ENCODE peak calls at places on chromosomes 5 and 9, in nine cellular contexts. V, J, F, Q, P, G, C, N and S are unnamed samples.

GRCh38 chr5:54701179-54701578 is 183.6 kb downstream of the SNX18 start:
- DNase-seq in G (no peak), J (peak; percentile 92), Q (no peak), N (peak; percentile 24), C (peak; percentile 94), V (peak; percentile 58), F (peak; percentile 26), P (no peak), S (no peak)

GRCh38 chr5:132099073-132099748 is 25.6 kb downstream of the CSF2 start:
- DNase-seq in P (no peak), G (no peak), J (peak; percentile 53), V (no peak), Q (no peak), N (no peak), F (no peak), C (no peak), S (no peak)

GRCh38 chr5:3394877-3395599 is 200.6 kb upstream of the IRX1 start:
- DNase-seq in P (peak; percentile 70), F (no peak), Q (no peak), V (no peak), G (peak; percentile 62), C (no peak), J (no peak), N (no peak), S (no peak)

GRCh38 chr9:81801190-81801589 is 111.8 kb upstream of the TLE1 start:
- DNase-seq in F (no peak), Q (no peak), V (no peak), J (peak; percentile 61), N (no peak), P (no peak), C (peak; percentile 4), G (no peak), S (no peak)

GRCh38 chr9:107260437-107261081 is 22.5 kb upstream of the RAD23B start:
- DNase-seq in N (peak; percentile 25), Q (no peak), C (no peak), F (no peak), G (peak; percentile 9), J (no peak), V (no peak), P (peak; percentile 71), S (peak; percentile 86)

GRCh38 chr9:85178486-85178885 is 509.0 kb downstream of the NTRK2 start:
- DNase-seq in Q (no peak), N (peak; percentile 46), G (peak; percentile 44), F (no peak), V (no peak), C (no peak), P (peak; percentile 30), J (no peak), S (no peak)

GRCh38 chr5:127068771-127069330 is 4.5 kb downstream of the C5orf63 start:
- DNase-seq in C (peak; percentile 51), G (no peak), Q (no peak), J (peak; percentile 32), F (no peak), N (no peak), P (no peak), V (no peak), S (no peak)

GRCh38 chr5:89735108-89735507 is 674.4 kb downstream of the CETN3 start:
- DNase-seq in N (no peak), P (no peak), Q (no peak), C (no peak), G (no peak), J (peak; percentile 51), F (no peak), V (no peak), S (no peak)

GRCh38 chr5:179232091-179232490 is 113.2 kb downstream of the ADAMTS2 start:
- DNase-seq in V (no peak), G (no peak), Q (no peak), F (no peak), N (no peak), J (no peak), C (no peak), P (no peak), S (no peak)

GRCh38 chr9:137064027-137064879 is 6.1 kb downstream of the SAPCD2 start:
- DNase-seq in F (no peak), C (peak; percentile 46), V (peak; percentile 71), Q (peak; percentile 89), P (peak; percentile 72), J (peak; percentile 58), G (peak; percentile 34), N (peak; percentile 82), S (peak; percentile 52)

GRCh38 chr5:131386779-131387178 is 122.9 kb downstream of the CDC42SE2 start:
- DNase-seq in P (no peak), Q (no peak), C (peak; percentile 35), V (peak; percentile 10), G (no peak), J (no peak), F (no peak), N (peak; percentile 28), S (no peak)

GRCh38 chr5:31213676-31214638 is 20.5 kb downstream of the CDH6 start:
- DNase-seq in N (peak; percentile 19), Q (no peak), G (no peak), C (no peak), J (no peak), P (no peak), F (no peak), V (peak; percentile 56), S (no peak)

GRCh38 chr9:16899611-16900010 is 29.1 kb upstream of the BNC2 start:
- DNase-seq in N (no peak), Q (no peak), G (no peak), F (no peak), J (no peak), C (no peak), P (no peak), V (no peak), S (no peak)

GRCh38 chr9:113892861-113893491 is 16.9 kb downstream of the ZNF618 start:
- DNase-seq in C (no peak), G (no peak), P (no peak), N (no peak), V (no peak), F (no peak), Q (no peak), J (no peak), S (no peak)

GRCh38 chr5:171306785-171307591 is 2.1 kb upstream of the TLX3 start:
- DNase-seq in F (no peak), P (peak; percentile 38), C (no peak), V (no peak), G (no peak), N (peak; percentile 80), Q (peak; percentile 64), J (no peak), S (no peak)

GRCh38 chr5:172730222-172730621 is 40.8 kb downstream of the DUSP1 start:
- DNase-seq in G (no peak), P (no peak), N (no peak), V (no peak), Q (no peak), F (no peak), J (no peak), C (no peak), S (no peak)

GRCh38 chr9:29439961-29440360 is 1866.7 kb upstream of the C9orf72 start:
- DNase-seq in N (no peak), G (no peak), C (peak; percentile 93), F (peak; percentile 24), P (no peak), V (peak; percentile 16), Q (no peak), J (no peak), S (no peak)

GRCh38 chr5:10726913-10727517 is 34.0 kb downstream of the DAP start:
- DNase-seq in G (no peak), C (no peak), P (no peak), N (no peak), J (no peak), V (no peak), Q (no peak), F (no peak), S (no peak)

GRCh38 chr9:94911986-94912635 is 185.6 kb downstream of the AOPEP start:
- DNase-seq in C (no peak), P (no peak), Q (no peak), G (no peak), N (no peak), V (no peak), J (no peak), F (no peak), S (no peak)

GRCh38 chr9:94915476-94916450 is 189.3 kb downstream of the AOPEP start:
- DNase-seq in F (no peak), V (no peak), J (no peak), G (no peak), P (no peak), N (no peak), C (no peak), Q (no peak), S (no peak)

GRCh38 chr9:94912700-94913249 is 186.3 kb downstream of the AOPEP start:
- DNase-seq in C (peak; percentile 94), G (no peak), N (peak; percentile 59), J (peak; percentile 89), P (peak; percentile 27), Q (no peak), V (no peak), F (peak; percentile 78), S (no peak)

GRCh38 chr9:94911211-94911610 is 184.7 kb downstream of the AOPEP start:
- DNase-seq in J (no peak), N (no peak), F (no peak), V (no peak), Q (no peak), P (no peak), G (no peak), C (no peak), S (no peak)

DNA sequence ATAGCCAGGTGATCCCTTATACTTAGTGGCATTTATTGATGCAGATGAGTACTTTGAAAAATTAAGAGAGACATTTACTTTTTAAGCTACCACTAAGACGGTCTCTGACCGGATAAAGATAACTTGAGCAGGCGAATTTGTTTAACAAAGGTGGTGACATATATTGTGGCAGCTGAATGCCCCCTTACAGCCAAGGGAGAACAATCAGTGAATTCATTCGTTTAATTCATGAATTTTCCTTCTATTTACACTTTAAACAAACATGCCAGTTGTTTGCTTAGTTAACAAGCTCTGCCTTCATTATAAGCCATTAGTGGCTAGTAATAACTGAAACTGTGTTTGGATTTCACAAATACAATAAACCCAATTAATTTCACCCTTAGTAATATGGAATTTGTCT is 187.1 kb downstream of the AOPEP start:
- DNase-seq in Q (no peak), J (no peak), N (peak; percentile 24), G (no peak), P (peak; percentile 1), V (no peak), F (no peak), C (peak; percentile 28), S (no peak)
- H3K4me1 ChIP-seq in Q (peaks cover 25% of the 10 kb centered on the region), J (peaks cover 27% of the 10 kb centered on the region), N (peaks cover 44% of the 10 kb centered on the region), G (no peaks in the 10 kb centered on the region), P (peaks cover 38% of the 10 kb centered on the region), V (peaks cover 50% of the 10 kb centered on the region), F (peaks cover 80% of the 10 kb centered on the region), C (peaks cover 67% of the 10 kb centered on the region), S (no peaks in the 10 kb centered on the region)

GRCh38 chr9:123606141-123606540 is 250.1 kb downstream of the CRB2 start:
- DNase-seq in C (no peak), G (no peak), N (no peak), P (no peak), J (no peak), Q (no peak), V (no peak), F (no peak), S (no peak)
- TF ChIP-seq EZH2phosphoT487 in C (no peak), G (no peak), N (no peak), P (no peak), J (no peak), Q (no peak), V (no peak), F (no peak), S (no peak)

GRCh38 chr5:109399092-109399759 is 10.5 kb downstream of the PJA2 start:
- DNase-seq in G (no peak), V (no peak), F (no peak), P (no peak), C (no peak), N (no peak), J (peak; percentile 38), Q (no peak), S (no peak)
- H3K4me1 ChIP-seq in G (no peaks in the 10 kb centered on the region), V (peaks cover 2% of the 10 kb centered on the region), F (no peaks in the 10 kb centered on the region), P (no peaks in the 10 kb centered on the region), C (no peaks in the 10 kb centered on the region), N (no peaks in the 10 kb centered on the region), J (peaks cover 7% of the 10 kb centered on the region), Q (peaks cover 6% of the 10 kb centered on the region), S (no peaks in the 10 kb centered on the region)

GRCh38 chr9:38393128-38393809 is 767 bp downstream of the ALDH1B1 start:
- DNase-seq in G (no peak), P (no peak), J (peak; percentile 34), C (no peak), Q (peak; percentile 49), N (peak; percentile 16), F (no peak), V (no peak), S (no peak)
- TF ChIP-seq EZH2phosphoT487 in G (no peak), P (no peak), J (no peak), C (no peak), Q (no peak), N (no peak), F (no peak), V (no peak), S (no peak)